ENCODE peak calls at places on chromosomes 4 and X, in eight cellular contexts. A is PC-3; R is fibroblast of lung; G is adrenal gland; I is tibial artery; J is CD8-positive, alpha-beta T cell; T is AG09309; E is astrocyte of the spinal cord. B is an unnamed sample.

GRCh38 chrX:154546354-154547244 is at the start of gene G6PD:
- DNase-seq in G (peak), T (no peak), J (peak), I (no peak), E (peak), R (peak), A (peak), B (no peak)

GRCh38 chr4:158999166-158999682 is 103.7 kb upstream of the RAPGEF2 start:
- DNase-seq in E (no peak), A (no peak), T (no peak), J (no peak), R (no peak), I (no peak), G (no peak), B (no peak)

GRCh38 chrX:155068165-155068564 is 2.8 kb downstream of the CMC4 start:
- DNase-seq in E (peak), J (no peak), T (peak), I (no peak), R (peak), A (peak), G (no peak), B (peak)

GRCh38 chr4:138199568-138200235 is 42.4 kb downstream of the SLC7A11 start:
- DNase-seq in E (peak), A (peak), G (no peak), J (no peak), I (no peak), R (no peak), T (no peak), B (no peak)

GRCh38 chr4:52015366-52015765 is 4.8 kb downstream of the LRRC66 start:
- DNase-seq in A (peak), R (peak), I (no peak), J (no peak), T (no peak), E (no peak), G (no peak), B (no peak)

GRCh38 chr4:77040265-77040664 is 35.5 kb downstream of the CCNI start:
- DNase-seq in I (no peak), A (peak), T (no peak), J (no peak), E (peak), G (no peak), R (peak), B (peak)

GRCh38 chrX:41906515-41907165 is 16.7 kb downstream of the CASK start:
- DNase-seq in E (peak), I (no peak), A (peak), T (no peak), G (no peak), J (no peak), R (no peak), B (no peak)

GRCh38 chr4:137310593-137311490 is 221.5 kb downstream of the PCDH18 start:
- DNase-seq in G (no peak), I (no peak), A (peak), J (no peak), T (peak), R (peak), E (peak), B (peak)

GRCh38 chr4:112069110-112069509 is 76.1 kb upstream of the FAM241A start:
- DNase-seq in A (peak), E (peak), R (no peak), J (no peak), T (no peak), I (no peak), G (no peak), B (no peak)

DNA sequence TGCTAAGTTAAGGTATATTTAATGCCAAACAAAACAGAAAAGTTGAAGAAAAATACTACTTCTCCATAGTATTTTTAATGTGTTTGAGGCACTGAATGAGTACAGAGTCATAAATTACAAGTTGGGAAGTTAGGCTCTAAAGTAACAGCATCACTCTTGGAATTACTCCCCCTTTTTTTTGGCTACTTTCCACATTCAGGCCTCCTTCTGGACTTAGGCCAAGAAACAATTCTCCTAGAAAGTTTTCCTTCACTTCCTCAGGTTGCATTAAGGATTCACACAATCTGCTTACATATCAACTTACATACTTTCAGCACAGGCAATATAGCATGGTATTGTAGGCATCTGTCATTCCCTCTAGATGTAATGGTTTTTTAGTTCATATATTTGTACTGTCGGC is 52.1 kb downstream of the TMEM165 start:
- DNase-seq in I (no peak), J (no peak), A (peak), E (peak), R (peak), G (no peak), T (no peak), B (no peak)
- H3K4me3 ChIP-seq in I (no peak), J (no peak), A (no peak), E (no peak), R (no peak), G (no peak), T (no peak), B (no peak)

DNA sequence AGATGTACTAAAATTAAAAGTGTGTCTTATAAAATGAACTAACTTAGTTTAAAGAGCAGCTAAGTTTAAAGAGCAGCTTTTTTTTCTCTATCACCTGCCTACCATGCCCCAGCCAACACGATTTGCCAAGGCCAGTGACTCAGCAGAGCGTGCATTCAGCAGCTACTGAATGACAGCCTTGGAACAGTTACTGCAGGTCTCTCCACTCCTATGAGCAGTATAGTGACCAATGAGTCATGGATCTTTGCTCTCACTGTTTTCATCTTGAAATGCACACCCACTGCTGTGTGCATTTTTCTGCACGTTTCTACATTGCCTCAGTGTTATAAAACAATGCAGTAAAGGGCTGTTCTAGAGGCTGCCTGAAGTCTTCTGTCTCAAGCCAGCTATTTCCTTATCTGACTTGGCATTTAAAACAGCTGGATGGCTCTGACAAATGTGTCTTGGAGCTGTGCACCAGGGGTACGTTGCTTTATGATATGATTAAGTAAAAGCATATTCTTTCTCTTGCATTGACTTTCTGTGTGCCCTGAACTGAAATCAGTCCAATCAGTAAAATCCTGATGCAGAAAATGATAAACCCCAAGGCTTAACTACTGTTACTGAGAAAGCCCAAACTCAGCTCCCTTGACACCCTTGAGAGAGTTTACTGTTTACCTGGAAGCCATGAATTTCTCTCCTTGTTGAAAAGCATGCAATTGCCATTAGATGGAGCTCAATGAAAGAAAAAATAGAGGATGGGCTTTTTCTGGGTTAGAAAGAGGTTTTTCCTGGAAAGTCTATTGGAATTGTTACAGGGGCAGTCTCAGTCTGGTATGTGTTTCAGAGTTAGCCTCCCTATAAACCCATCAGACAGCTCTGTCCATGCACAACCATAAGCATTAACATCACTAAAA is 66.2 kb upstream of the C4orf54 start:
- DNase-seq in A (peak), E (peak), J (no peak), G (peak), T (peak), R (peak), I (peak), B (peak)
- TF ChIP-seq CTCF in A (no peak), E (no peak), J (no peak), G (peak), T (no peak), R (no peak), I (no peak), B (no peak)

GRCh38 chr4:7871356-7871755 is 68.3 kb downstream of the AFAP1 start:
- DNase-seq in A (no peak), G (no peak), T (no peak), I (no peak), R (no peak), E (no peak), J (no peak), B (no peak)

GRCh38 chr4:7874838-7875237 is 64.8 kb downstream of the AFAP1 start:
- DNase-seq in I (no peak), A (no peak), R (no peak), J (no peak), E (no peak), T (no peak), G (no peak), B (no peak)

GRCh38 chr4:7868892-7869471 is 70.7 kb downstream of the AFAP1 start:
- DNase-seq in E (no peak), I (no peak), G (no peak), R (no peak), A (no peak), T (no peak), J (no peak), B (no peak)

GRCh38 chr4:7873881-7874280 is 65.8 kb downstream of the AFAP1 start:
- DNase-seq in G (no peak), E (no peak), I (no peak), A (peak), T (no peak), J (no peak), R (no peak), B (no peak)

GRCh38 chr4:7872264-7872771 is 67.3 kb downstream of the AFAP1 start:
- DNase-seq in J (no peak), E (peak), G (no peak), A (peak), T (peak), I (no peak), R (peak), B (peak)
- H3K4me3 ChIP-seq in J (no peak), E (no peak), G (no peak), A (no peak), T (no peak), I (no peak), R (no peak), B (no peak)

GRCh38 chr4:109296545-109296944 is 5.9 kb downstream of the COL25A1 start:
- DNase-seq in T (no peak), J (no peak), A (no peak), G (no peak), E (peak), I (no peak), R (no peak), B (no peak)

GRCh38 chr4:109294468-109295020 is 7.9 kb downstream of the COL25A1 start:
- DNase-seq in G (no peak), J (no peak), A (no peak), E (peak), T (no peak), R (no peak), I (no peak), B (peak)

GRCh38 chr4:109301691-109302365 is 630 bp downstream of the COL25A1 start:
- DNase-seq in E (no peak), J (no peak), I (no peak), A (no peak), G (no peak), R (no peak), T (no peak), B (no peak)

GRCh38 chr4:109295081-109295480 is 7.4 kb downstream of the COL25A1 start:
- DNase-seq in J (no peak), R (no peak), G (no peak), E (no peak), A (no peak), I (no peak), T (no peak), B (no peak)

GRCh38 chr4:109298279-109299010 is 4.0 kb downstream of the COL25A1 start:
- DNase-seq in J (no peak), G (no peak), T (no peak), E (peak), I (no peak), R (peak), A (peak), B (no peak)
- TF ChIP-seq CTCF in J (peak), G (no peak), T (peak), E (peak), I (no peak), R (no peak), A (peak), B (peak)

DNA sequence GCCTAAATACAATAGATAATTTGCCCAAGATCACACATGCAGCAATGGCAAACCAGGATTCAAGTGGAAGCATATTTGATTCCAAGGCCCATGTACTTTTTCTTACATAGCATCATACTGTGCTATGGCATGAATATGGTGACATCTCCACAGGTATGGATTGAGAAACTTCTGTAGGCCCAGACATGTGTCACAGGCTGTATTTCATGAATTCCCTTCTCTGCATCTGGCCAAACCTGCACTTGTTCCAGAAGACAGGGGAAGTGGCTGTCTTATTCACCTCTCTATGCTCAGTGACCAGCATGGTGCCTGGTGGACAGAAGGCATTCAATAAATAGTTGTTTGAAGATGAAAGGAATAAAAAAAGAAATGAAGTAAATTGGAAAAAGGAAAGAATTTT is 77.3 kb upstream of the TMEM164 start:
- DNase-seq in E (no peak), T (no peak), G (no peak), R (no peak), J (no peak), A (no peak), I (no peak), B (no peak)
- H3K4me3 ChIP-seq in E (no peak), T (no peak), G (no peak), R (no peak), J (no peak), A (no peak), I (no peak), B (no peak)

DNA sequence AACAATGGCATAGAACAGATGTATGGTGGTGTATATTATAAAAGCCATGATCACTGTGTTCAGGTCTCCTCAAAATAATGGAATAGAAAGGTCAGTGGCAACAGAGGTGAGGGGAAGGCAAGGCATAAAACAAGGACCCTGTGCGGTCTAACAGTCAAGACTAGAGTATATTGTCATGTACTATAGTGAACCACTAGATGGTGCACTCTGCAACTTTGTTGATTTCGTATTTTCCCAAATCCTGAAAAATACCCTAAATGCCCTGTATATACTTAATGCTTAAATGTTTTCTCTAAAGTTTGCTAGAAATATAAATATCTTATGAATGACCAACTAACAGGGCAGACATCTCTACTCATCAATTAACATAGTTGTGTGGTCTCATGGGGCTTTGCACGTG is 453.0 kb downstream of the PCDH11X start:
- DNase-seq in R (peak), A (peak), I (no peak), E (peak), J (no peak), G (no peak), T (no peak), B (no peak)
- TF ChIP-seq CTCF in R (peak), A (peak), I (peak), E (peak), J (no peak), G (no peak), T (peak), B (peak)

GRCh38 chr4:128334256-128334655 is 46.6 kb upstream of the PGRMC2 start:
- DNase-seq in G (no peak), J (no peak), I (no peak), T (no peak), E (no peak), R (no peak), A (no peak), B (no peak)

GRCh38 chr4:128332086-128332485 is 44.5 kb upstream of the PGRMC2 start:
- DNase-seq in E (no peak), I (no peak), T (no peak), J (no peak), R (no peak), G (no peak), A (no peak), B (no peak)

GRCh38 chr4:128329638-128330037 is 42.0 kb upstream of the PGRMC2 start:
- DNase-seq in A (no peak), G (no peak), E (no peak), I (no peak), R (no peak), T (no peak), J (no peak), B (peak)

GRCh38 chr4:128335541-128335940 is 47.9 kb upstream of the PGRMC2 start:
- DNase-seq in A (no peak), I (no peak), R (no peak), E (no peak), J (no peak), T (no peak), G (no peak), B (no peak)

GRCh38 chr4:128333309-128334006 is 45.8 kb upstream of the PGRMC2 start:
- DNase-seq in E (no peak), A (no peak), I (no peak), T (no peak), J (no peak), G (no peak), R (no peak), B (no peak)
- H3K4me3 ChIP-seq in E (no peak), A (no peak), I (no peak), T (no peak), J (no peak), G (no peak), R (no peak), B (no peak)

B was measured in astrocyte of the cerebellum.